ENCODE peak calls at places on chromosomes 2 and 18, in ten cellular contexts. One of them, this sample, is unnamed.

GRCh38 chr18:35713545-35713944 is 132.0 kb downstream of the GALNT1 start:
- DNase-seq in bronchial epithelial cell: no peak
- DNase-seq in germinal center: no peak
- DNase-seq in lung microvascular endothelial cell: peak; percentile 89
- DNase-seq in Daoy: peak; percentile 46
- DNase-seq in D341Med: no peak
- DNase-seq in islet precursor cell: no peak
- DNase-seq in neural crest cell: no peak
- DNase-seq in dorsolateral prefrontal cortex: no peak
- DNase-seq in cardiac fibroblast: peak; percentile 72
- DNase-seq in this sample: no peak

GRCh38 chr2:209005371-209005770 is 418.5 kb upstream of the MAP2 start:
- DNase-seq in bronchial epithelial cell: no peak
- DNase-seq in islet precursor cell: peak; percentile 68
- DNase-seq in germinal center: no peak
- DNase-seq in lung microvascular endothelial cell: no peak
- DNase-seq in Daoy: no peak
- DNase-seq in dorsolateral prefrontal cortex: no peak
- DNase-seq in neural crest cell: no peak
- DNase-seq in D341Med: no peak
- DNase-seq in cardiac fibroblast: no peak
- DNase-seq in this sample: no peak

GRCh38 chr2:218000137-218000536 is 2.7 kb downstream of the TNS1 start:
- DNase-seq in dorsolateral prefrontal cortex: no peak
- DNase-seq in cardiac fibroblast: peak; percentile 85
- DNase-seq in lung microvascular endothelial cell: peak; percentile 82
- DNase-seq in germinal center: no peak
- DNase-seq in D341Med: no peak
- DNase-seq in bronchial epithelial cell: no peak
- DNase-seq in neural crest cell: no peak
- DNase-seq in Daoy: no peak
- DNase-seq in islet precursor cell: no peak
- DNase-seq in this sample: no peak

GRCh38 chr2:36294290-36294689 is 61.3 kb upstream of the CRIM1 start:
- DNase-seq in dorsolateral prefrontal cortex: no peak
- DNase-seq in bronchial epithelial cell: no peak
- DNase-seq in Daoy: peak; percentile 79
- DNase-seq in cardiac fibroblast: no peak
- DNase-seq in neural crest cell: no peak
- DNase-seq in lung microvascular endothelial cell: peak; percentile 9
- DNase-seq in D341Med: no peak
- DNase-seq in islet precursor cell: no peak
- DNase-seq in germinal center: no peak
- DNase-seq in this sample: no peak

GRCh38 chr2:47354013-47354816 is 48.7 kb upstream of the MSH2 start:
- DNase-seq in D341Med: no peak
- DNase-seq in lung microvascular endothelial cell: peak; percentile 89
- DNase-seq in islet precursor cell: peak; percentile 77
- DNase-seq in dorsolateral prefrontal cortex: no peak
- DNase-seq in Daoy: peak; percentile 90
- DNase-seq in cardiac fibroblast: peak; percentile 53
- DNase-seq in bronchial epithelial cell: peak; percentile 56
- DNase-seq in neural crest cell: no peak
- DNase-seq in germinal center: no peak
- DNase-seq in this sample: no peak

GRCh38 chr2:60806988-60807681 is 51.1 kb downstream of the PAPOLG start:
- DNase-seq in neural crest cell: no peak
- DNase-seq in islet precursor cell: peak; percentile 69
- DNase-seq in cardiac fibroblast: peak; percentile 57
- DNase-seq in lung microvascular endothelial cell: no peak
- DNase-seq in Daoy: peak; percentile 86
- DNase-seq in bronchial epithelial cell: peak; percentile 26
- DNase-seq in dorsolateral prefrontal cortex: no peak
- DNase-seq in D341Med: no peak
- DNase-seq in germinal center: peak; percentile 20
- DNase-seq in this sample: no peak

GRCh38 chr2:55838653-55839052 is 84.9 kb downstream of the EFEMP1 start:
- DNase-seq in lung microvascular endothelial cell: no peak
- DNase-seq in germinal center: no peak
- DNase-seq in Daoy: no peak
- DNase-seq in dorsolateral prefrontal cortex: no peak
- DNase-seq in islet precursor cell: no peak
- DNase-seq in neural crest cell: no peak
- DNase-seq in D341Med: no peak
- DNase-seq in cardiac fibroblast: no peak
- DNase-seq in bronchial epithelial cell: peak; percentile 89
- DNase-seq in this sample: no peak

GRCh38 chr2:26477126-26477910 is 606 bp downstream of the OTOF start:
- DNase-seq in islet precursor cell: no peak
- DNase-seq in bronchial epithelial cell: no peak
- DNase-seq in dorsolateral prefrontal cortex: no peak
- DNase-seq in germinal center: no peak
- DNase-seq in lung microvascular endothelial cell: no peak
- DNase-seq in cardiac fibroblast: no peak
- DNase-seq in Daoy: no peak
- DNase-seq in neural crest cell: no peak
- DNase-seq in D341Med: no peak
- DNase-seq in this sample: no peak

GRCh38 chr2:8086342-8086741 is 595.5 kb upstream of the ID2 start:
- DNase-seq in cardiac fibroblast: peak; percentile 33
- DNase-seq in D341Med: no peak
- DNase-seq in islet precursor cell: no peak
- DNase-seq in germinal center: no peak
- DNase-seq in neural crest cell: no peak
- DNase-seq in lung microvascular endothelial cell: no peak
- DNase-seq in bronchial epithelial cell: peak; percentile 65
- DNase-seq in dorsolateral prefrontal cortex: no peak
- DNase-seq in Daoy: no peak
- DNase-seq in this sample: no peak

GRCh38 chr2:174012347-174013309 is 47.5 kb upstream of the SP3 start:
- DNase-seq in germinal center: peak; percentile 72
- DNase-seq in neural crest cell: peak; percentile 38
- DNase-seq in D341Med: no peak
- DNase-seq in dorsolateral prefrontal cortex: no peak
- DNase-seq in bronchial epithelial cell: no peak
- DNase-seq in cardiac fibroblast: peak; percentile 63
- DNase-seq in lung microvascular endothelial cell: peak; percentile 31
- DNase-seq in islet precursor cell: peak; percentile 80
- DNase-seq in Daoy: peak; percentile 63
- DNase-seq in this sample: no peak

GRCh38 chr2:237213325-237214040 is 127.8 kb downstream of the COPS8 start:
- DNase-seq in germinal center: no peak
- DNase-seq in bronchial epithelial cell: peak; percentile 32
- DNase-seq in neural crest cell: no peak
- DNase-seq in islet precursor cell: peak; percentile 75
- DNase-seq in Daoy: peak; percentile 91
- DNase-seq in dorsolateral prefrontal cortex: no peak
- DNase-seq in lung microvascular endothelial cell: peak; percentile 87
- DNase-seq in D341Med: no peak
- DNase-seq in cardiac fibroblast: peak; percentile 92
- DNase-seq in this sample: no peak

This sample was measured in NCI-H1930.